ENCODE peak calls at places on chromosomes 6 and 20, in five cellular contexts. I is tibial artery, Q is neural progenitor cell, O is upper lobe of right lung, U is fibroblast of lung. C is an unnamed sample. For H3K4me1, the result is how much of the 10 kb centered on the place peaks cover.

GRCh38 chr6:169253745-169254238 is at the start of gene THBS2:
- DNase-seq in I (peak), Q (peak), O (peak), U (peak), C (no peak)

GRCh38 chr6:18491303-18492090 is 104.3 kb downstream of the RNF144B start:
- DNase-seq in I (no peak), Q (no peak), O (no peak), U (no peak), C (no peak)

GRCh38 chr6:82567621-82568020 is 204.0 kb downstream of the TPBG start:
- DNase-seq in I (no peak), Q (no peak), O (no peak), U (no peak), C (no peak)

GRCh38 chr6:97437087-97437486 is 154.1 kb upstream of the MMS22L start:
- DNase-seq in I (no peak), Q (peak), O (no peak), U (peak), C (no peak)

GRCh38 chr6:165641672-165642156 is 21.3 kb downstream of the PDE10A start:
- DNase-seq in I (no peak), Q (no peak), O (no peak), U (no peak), C (no peak)

GRCh38 chr6:123745877-123746276 is 57.8 kb upstream of the NKAIN2 start:
- DNase-seq in I (no peak), Q (no peak), O (no peak), U (peak), C (no peak)

GRCh38 chr6:21537660-21538059 is 55.9 kb upstream of the SOX4 start:
- DNase-seq in I (no peak), Q (no peak), O (no peak), U (no peak), C (no peak)

GRCh38 chr6:28269492-28269891 is 2.5 kb downstream of the ZSCAN26 start:
- DNase-seq in I (no peak), Q (no peak), O (no peak), U (peak), C (no peak)

GRCh38 chr6:118565317-118565960 is 17.3 kb downstream of the PLN start:
- DNase-seq in I (no peak), Q (no peak), O (no peak), U (no peak), C (no peak)

GRCh38 chr6:63660737-63661136 is 25.1 kb downstream of the PHF3 start:
- DNase-seq in I (no peak), Q (no peak), O (no peak), U (no peak), C (no peak)

GRCh38 chr6:12137480-12137879 is 125.4 kb downstream of the HIVEP1 start:
- DNase-seq in I (no peak), Q (no peak), O (no peak), U (peak), C (no peak)

GRCh38 chr20:58242824-58243223 is 14.4 kb upstream of the ANKRD60 start:
- DNase-seq in I (no peak), Q (no peak), O (no peak), U (no peak), C (peak)

GRCh38 chr20:10982692-10983091 is 308.9 kb upstream of the JAG1 start:
- DNase-seq in I (peak), Q (no peak), O (no peak), U (peak), C (no peak)

GRCh38 chr20:33908351-33908750 is 85.4 kb upstream of the RALY start:
- DNase-seq in I (peak), Q (no peak), O (no peak), U (no peak), C (no peak)

GRCh38 chr6:18101271-18101670 is 21.2 kb downstream of the NHLRC1 start:
- DNase-seq in I (no peak), Q (no peak), O (no peak), U (peak), C (no peak)

GRCh38 chr6:90303037-90303436 is 6.4 kb upstream of the BACH2 start:
- DNase-seq in I (no peak), Q (no peak), O (no peak), U (no peak), C (no peak)

GRCh38 chr6:15897063-15897934 is 231.6 kb upstream of the MYLIP start:
- DNase-seq in I (no peak), Q (no peak), O (no peak), U (peak), C (no peak)

GRCh38 chr6:36114798-36115408 is 15.4 kb upstream of the MAPK13 start:
- DNase-seq in I (no peak), Q (no peak), O (no peak), U (no peak), C (no peak)

GRCh38 chr6:42239736-42240375 is 22.2 kb upstream of the MRPS10 start:
- DNase-seq in I (no peak), Q (no peak), O (no peak), U (peak), C (no peak)
- H3K27ac ChIP-seq in I (no peak), Q (peak), O (no peak), U (peak), C (peak)

GRCh38 chr20:36826556-36827244 is 49.2 kb upstream of the TLDC2 start:
- DNase-seq in I (no peak), Q (no peak), O (no peak), U (no peak), C (no peak)

GRCh38 chr20:36823126-36823525 is 49.6 kb upstream of the DSN1 start:
- DNase-seq in I (no peak), Q (no peak), O (no peak), U (peak), C (no peak)

GRCh38 chr20:36825374-36826104 is 50.4 kb upstream of the TLDC2 start:
- DNase-seq in I (no peak), Q (peak), O (no peak), U (no peak), C (no peak)

GRCh38 chr20:36821964-36822437 is 48.4 kb upstream of the DSN1 start:
- DNase-seq in I (no peak), Q (peak), O (no peak), U (no peak), C (no peak)

DNA sequence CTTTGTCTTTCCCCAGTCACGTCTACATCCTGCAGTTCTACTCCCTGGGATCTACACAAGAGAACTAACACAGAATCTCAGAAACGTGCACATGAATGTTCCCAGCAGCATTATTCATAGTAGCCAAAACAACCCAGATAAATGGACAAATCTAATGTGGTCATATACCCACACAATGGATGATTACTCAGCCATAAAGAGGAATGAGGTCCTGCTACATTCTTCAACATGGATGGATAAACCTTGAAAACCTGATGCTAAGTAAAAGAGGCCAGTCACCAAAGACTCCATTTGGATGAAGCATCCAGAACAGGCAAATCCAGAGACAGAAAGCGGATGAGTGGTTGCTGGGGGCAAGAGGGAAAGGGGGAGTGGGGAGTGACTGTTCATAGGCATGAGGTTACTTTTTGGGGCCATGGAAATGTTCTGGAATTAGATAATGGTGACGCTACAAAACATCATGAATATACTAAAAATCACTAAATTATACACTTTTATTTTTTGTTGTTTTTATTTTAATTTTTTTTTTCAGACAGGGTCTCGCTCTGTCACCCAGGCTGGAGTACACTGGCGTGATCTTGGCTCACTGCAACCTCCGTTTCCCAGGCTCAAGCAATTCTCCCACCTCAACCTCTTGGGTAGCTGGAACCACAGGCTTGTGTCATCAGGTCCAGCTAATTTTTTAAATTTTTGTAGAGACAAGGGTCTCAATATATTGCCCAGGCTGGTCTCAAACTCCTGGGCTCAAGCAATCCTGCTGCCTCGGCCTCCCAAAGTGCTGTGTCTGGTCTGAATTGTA is 50.8 kb upstream of the DSN1 start:
- DNase-seq in I (no peak), Q (no peak), O (no peak), U (no peak), C (no peak)
- H3K4me1 ChIP-seq in I (half or more), Q (under half), O (under half), U (under half), C (under half)

GRCh38 chr6:7313505-7314165 is 636 bp upstream of the SSR1 start:
- DNase-seq in I (no peak), Q (no peak), O (no peak), U (no peak), C (no peak)
- H3K4me3 ChIP-seq in I (peak), Q (peak), O (peak), U (peak), C (peak)

GRCh38 chr6:1379810-1380198 is 9.6 kb upstream of the FOXF2 start:
- DNase-seq in I (no peak), Q (no peak), O (no peak), U (no peak), C (no peak)
- H3K27ac ChIP-seq in I (no peak), Q (no peak), O (no peak), U (no peak), C (no peak)

GRCh38 chr20:32576560-32576959 is 8.6 kb downstream of the NOL4L start:
- DNase-seq in I (no peak), Q (no peak), O (no peak), U (no peak), C (peak)
- H3K4me1 ChIP-seq in I (under half), Q (under half), O (under half), U (under half), C (under half)

GRCh38 chr6:85865665-85866372 is 223.1 kb upstream of the SYNCRIP start:
- DNase-seq in I (no peak), Q (peak), O (no peak), U (peak), C (no peak)
- H3K4me3 ChIP-seq in I (peak), Q (no peak), O (peak), U (peak), C (peak)

GRCh38 chr6:106084973-106085686 is 1.0 kb upstream of the PRDM1 start:
- DNase-seq in I (no peak), Q (peak), O (no peak), U (peak), C (no peak)
- H3K27ac ChIP-seq in I (no peak), Q (no peak), O (peak), U (peak), C (peak)

GRCh38 chr20:45779011-45779915 is 12.4 kb downstream of the WFDC3 start:
- DNase-seq in I (peak), Q (no peak), O (peak), U (peak), C (peak)
- H3K4me1 ChIP-seq in I (half or more), Q (under half), O (under half), U (under half), C (under half)

DNA sequence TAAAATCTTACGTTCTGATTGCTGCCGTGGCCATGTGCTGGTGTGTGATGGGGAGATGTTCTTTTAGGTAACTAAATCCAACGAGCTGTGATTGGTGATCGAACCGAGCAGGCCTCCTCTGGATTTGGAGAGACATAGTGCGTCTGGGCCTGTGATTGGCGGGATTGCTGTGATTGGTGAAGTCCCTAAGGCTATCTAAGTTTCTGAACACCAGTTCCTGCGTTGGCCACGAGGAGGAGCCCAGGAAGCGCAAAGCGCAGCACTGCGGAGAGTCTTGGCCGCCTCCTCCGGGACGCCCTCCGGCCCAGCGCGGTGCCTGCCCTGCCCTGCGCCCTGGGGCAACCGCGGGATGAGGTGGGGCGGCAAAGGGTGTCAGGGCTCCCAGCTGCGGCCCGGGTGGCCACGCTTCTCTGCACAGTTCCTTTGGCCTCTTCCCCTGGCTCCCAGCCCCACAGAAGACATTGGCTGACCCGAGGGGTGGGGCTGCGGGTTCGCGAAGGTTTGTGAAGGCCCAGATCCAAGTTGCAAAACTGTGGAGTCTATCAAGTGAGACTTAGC is 33.0 kb downstream of the HNF4A start:
- DNase-seq in I (peak), Q (peak), O (peak), U (peak), C (peak)
- H3K4me3 ChIP-seq in I (no peak), Q (peak), O (no peak), U (no peak), C (no peak)

GRCh38 chr20:5773589-5773988 is 23.4 kb downstream of the SHLD1 start:
- DNase-seq in I (no peak), Q (no peak), O (no peak), U (no peak), C (no peak)

GRCh38 chr20:5772704-5773103 is 22.5 kb downstream of the SHLD1 start:
- DNase-seq in I (no peak), Q (peak), O (no peak), U (no peak), C (no peak)

GRCh38 chr20:5776074-5776473 is 25.9 kb downstream of the SHLD1 start:
- DNase-seq in I (no peak), Q (no peak), O (no peak), U (no peak), C (no peak)

GRCh38 chr20:5770987-5771318 is 20.8 kb downstream of the SHLD1 start:
- DNase-seq in I (no peak), Q (no peak), O (no peak), U (no peak), C (no peak)

DNA sequence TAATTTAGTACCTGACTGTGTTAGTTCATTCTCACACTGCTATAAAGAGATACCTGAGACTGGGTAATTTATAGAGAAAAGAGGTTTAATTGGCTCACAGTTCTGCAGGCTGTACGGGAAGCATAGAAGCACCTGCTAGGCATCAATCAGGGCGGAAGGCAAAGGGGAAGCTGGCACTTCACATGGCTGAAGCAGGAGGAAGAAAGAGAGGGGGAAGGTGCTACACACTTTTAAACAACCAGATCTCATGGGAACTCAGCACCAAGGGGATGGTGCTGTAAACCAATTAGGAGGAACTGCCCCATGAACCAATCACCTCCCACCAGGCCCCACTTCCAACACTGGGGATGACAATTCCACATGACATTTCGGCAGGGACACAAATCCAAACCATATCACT is 24.2 kb downstream of the SHLD1 start:
- DNase-seq in I (no peak), Q (no peak), O (no peak), U (no peak), C (no peak)
- H3K27ac ChIP-seq in I (no peak), Q (no peak), O (no peak), U (no peak), C (no peak)

C was measured in RWPE2.